ENCODE peak calls at places on chromosomes 1 and 21, in ten cellular contexts. G is K562, E is A549, H is ovary, M is tibial nerve, C is suprapubic skin, O is stomach, T is upper lobe of left lung, A is sigmoid colon, U is H1. Z is an unnamed sample.

GRCh38 chr1:119040489-119040888 is 52.3 kb upstream of the TBX15 start:
- DNase-seq in E (no peak), C (no peak), U (no peak), T (no peak), M (no peak), O (no peak), A (no peak), G (no peak), H (no peak), Z (no peak)

GRCh38 chr21:43940672-43941071 is 71.4 kb upstream of the TRAPPC10 start:
- DNase-seq in O (no peak), A (no peak), U (no peak), T (no peak), M (no peak), C (no peak), E (no peak), G (no peak), H (no peak), Z (peak)

GRCh38 chr1:43722825-43723224 is 15.5 kb downstream of the ST3GAL3 start:
- DNase-seq in O (no peak), A (no peak), H (no peak), G (no peak), E (no peak), C (no peak), M (no peak), U (no peak), T (no peak), Z (no peak)

GRCh38 chr1:10890391-10891073 is 94.1 kb upstream of the CASZ1 start:
- DNase-seq in C (no peak), E (no peak), O (no peak), T (no peak), U (no peak), M (no peak), A (no peak), G (no peak), H (no peak), Z (no peak)

GRCh38 chr1:4519954-4520353 is 134.5 kb upstream of the AJAP1 start:
- DNase-seq in O (no peak), M (no peak), T (no peak), E (no peak), A (no peak), C (no peak), H (no peak), G (no peak), U (no peak), Z (no peak)

GRCh38 chr1:205528887-205529825 is 24.7 kb downstream of the CDK18 start:
- DNase-seq in M (peak), G (peak), H (peak), E (peak), U (peak), A (peak), C (peak), O (peak), T (peak), Z (peak)

GRCh38 chr1:154938604-154939399 is 2.3 kb upstream of the PMVK start:
- DNase-seq in A (no peak), G (no peak), C (no peak), T (no peak), U (no peak), H (no peak), O (no peak), E (peak), M (no peak), Z (no peak)

GRCh38 chr1:93437976-93438605 is 9.8 kb upstream of the FNBP1L start:
- DNase-seq in G (peak), H (no peak), C (no peak), E (peak), M (no peak), T (no peak), O (no peak), A (no peak), U (no peak), Z (no peak)

GRCh38 chr1:246690100-246690499 is 34.1 kb upstream of the SCCPDH start:
- DNase-seq in C (no peak), E (no peak), G (no peak), A (no peak), O (no peak), T (no peak), U (no peak), H (no peak), M (no peak), Z (no peak)

GRCh38 chr1:154760469-154760933 is 109.6 kb downstream of the KCNN3 start:
- DNase-seq in H (peak), C (peak), E (peak), T (peak), U (peak), O (peak), M (no peak), G (peak), A (peak), Z (peak)

GRCh38 chr1:53361541-53361961 is 33.7 kb upstream of the LRP8 start:
- DNase-seq in C (peak), O (peak), E (no peak), G (no peak), T (peak), H (no peak), U (peak), M (no peak), A (peak), Z (no peak)

GRCh38 chr21:42777064-42777756 is 102.1 kb downstream of the WDR4 start:
- DNase-seq in A (no peak), H (no peak), E (no peak), T (no peak), G (no peak), O (no peak), U (no peak), M (no peak), C (no peak), Z (no peak)

GRCh38 chr1:226064816-226065248 is 2.3 kb downstream of the H3-3A start:
- DNase-seq in H (peak), U (no peak), O (peak), G (no peak), T (peak), C (no peak), M (no peak), A (no peak), E (peak), Z (peak)

GRCh38 chr1:35544976-35545375 is 12.2 kb downstream of the KIAA0319L start:
- DNase-seq in A (no peak), G (peak), C (no peak), M (no peak), E (peak), T (peak), H (no peak), O (no peak), U (no peak), Z (peak)

GRCh38 chr1:204889681-204890373 is 19.2 kb downstream of the NFASC start:
- DNase-seq in U (no peak), M (no peak), G (no peak), C (no peak), O (no peak), A (no peak), H (no peak), E (no peak), T (no peak), Z (no peak)

GRCh38 chr1:224502459-224503160 is 68.0 kb upstream of the WDR26 start:
- DNase-seq in U (no peak), A (peak), G (peak), H (no peak), M (no peak), E (no peak), O (peak), C (no peak), T (peak), Z (peak)

GRCh38 chr1:230308821-230309220 is 117.3 kb downstream of the PGBD5 start:
- DNase-seq in T (no peak), A (peak), M (no peak), G (no peak), U (no peak), H (no peak), C (peak), O (no peak), E (no peak), Z (no peak)

GRCh38 chr1:218739426-218739825 is 394.3 kb downstream of the TGFB2 start:
- DNase-seq in E (no peak), G (no peak), U (no peak), M (peak), A (peak), T (no peak), H (peak), O (no peak), C (peak), Z (peak)

GRCh38 chr1:245748246-245748645 is 593.5 kb downstream of the KIF26B start:
- DNase-seq in M (no peak), H (no peak), U (no peak), C (no peak), T (no peak), G (no peak), E (no peak), O (no peak), A (no peak), Z (no peak)

GRCh38 chr1:161727343-161727924 is 6.1 kb downstream of the FCRLB start:
- DNase-seq in E (no peak), G (no peak), U (no peak), T (no peak), A (no peak), C (peak), H (no peak), M (no peak), O (no peak), Z (peak)

GRCh38 chr1:226633541-226634155 is 85.1 kb downstream of the STUM start:
- DNase-seq in M (no peak), T (peak), U (no peak), A (peak), C (peak), O (no peak), G (no peak), H (no peak), E (no peak), Z (no peak)

GRCh38 chr1:21783679-21784603 is 992 bp upstream of the USP48 start:
- DNase-seq in C (no peak), M (no peak), G (peak), O (peak), H (peak), U (peak), E (peak), T (peak), A (no peak), Z (peak)

GRCh38 chr1:64471218-64471719 is 1.3 kb downstream of the CACHD1 start:
- DNase-seq in M (no peak), T (peak), O (peak), U (peak), H (peak), C (peak), A (peak), G (no peak), E (no peak), Z (peak)

GRCh38 chr1:201360486-201360885 is 17.0 kb downstream of the TNNT2 start:
- DNase-seq in H (no peak), T (no peak), M (no peak), E (no peak), U (no peak), A (no peak), G (no peak), O (no peak), C (peak), Z (no peak)
- TF ChIP-seq POLR2A in H (no peak), T (no peak), M (no peak), E (no peak), U (no peak), A (no peak), G (no peak), O (no peak), C (no peak), Z (no peak)

GRCh38 chr1:51656374-51656773 is 39.5 kb downstream of the OSBPL9 start:
- DNase-seq in C (no peak), A (no peak), H (no peak), G (no peak), M (no peak), E (no peak), O (no peak), T (no peak), U (no peak), Z (no peak)
- TF ChIP-seq CTCF in C (no peak), A (no peak), H (no peak), G (no peak), M (no peak), E (no peak), O (no peak), T (no peak), U (no peak), Z (no peak)

GRCh38 chr21:45091540-45092322 is 17.4 kb downstream of the ADARB1 start:
- DNase-seq in T (no peak), C (no peak), H (no peak), G (no peak), A (no peak), O (no peak), E (no peak), M (no peak), U (no peak), Z (no peak)
- TF ChIP-seq EP300 in T (no peak), C (no peak), H (no peak), G (no peak), A (no peak), O (no peak), E (no peak), M (no peak), U (no peak), Z (no peak)

DNA sequence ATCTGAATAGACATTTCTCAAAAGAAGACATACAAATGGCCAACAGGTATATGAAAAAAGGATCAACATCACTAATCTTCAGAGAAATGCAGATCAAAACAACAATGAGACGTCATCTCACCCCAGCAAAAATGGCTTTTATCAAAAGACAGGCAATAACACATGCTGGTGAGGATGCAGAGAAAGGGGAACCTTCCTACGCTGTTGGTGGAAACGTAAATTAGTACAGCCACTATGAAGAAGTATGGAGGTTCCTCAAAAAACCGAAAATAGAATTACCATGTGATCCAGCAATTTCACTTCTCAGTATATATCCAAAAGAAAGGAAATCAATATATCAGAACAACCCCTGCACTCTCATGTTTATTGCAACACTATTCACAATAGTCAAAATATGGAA is 65.1 kb upstream of the ATP1B1 start:
- DNase-seq in E (no peak), U (no peak), A (no peak), T (no peak), M (no peak), G (no peak), O (no peak), H (no peak), C (no peak), Z (no peak)
- TF ChIP-seq POLR2A in E (no peak), U (no peak), A (no peak), T (no peak), M (no peak), G (no peak), O (no peak), H (no peak), C (no peak), Z (no peak)